ENCODE peak calls at places on chromosomes 2 and 18, in eight cellular contexts. Z is ovary; D is PC-3; V is cardiac muscle cell; I is naive thymus-derived CD4-positive, alpha-beta T cell; E is CD8-positive, alpha-beta memory T cell; A is heart right ventricle; C is thoracic aorta. F is an unnamed sample. For H3K36me3, the result is how much of the 10 kb centered on the place peaks cover.

GRCh38 chr2:240637116-240637900 is 12.0 kb downstream of the GPR35 start:
- DNase-seq in A (no peak), I (no peak), E (no peak), D (no peak), Z (no peak), C (no peak), V (no peak), F (no peak)

GRCh38 chr2:13201924-13202323 is 485.2 kb downstream of the TRIB2 start:
- DNase-seq in I (no peak), C (no peak), V (no peak), A (no peak), Z (no peak), E (no peak), D (peak), F (no peak)

GRCh38 chr2:168244318-168244717 is 3.1 kb downstream of the STK39 start:
- DNase-seq in Z (no peak), E (peak), V (peak), I (peak), C (no peak), D (peak), A (no peak), F (peak)

GRCh38 chr2:177282101-177282573 is 17.6 kb upstream of the NFE2L2 start:
- DNase-seq in Z (no peak), A (peak), I (no peak), E (no peak), V (peak), C (no peak), D (no peak), F (no peak)

GRCh38 chr2:159267926-159268325 is 18.6 kb downstream of the WDSUB1 start:
- DNase-seq in D (no peak), Z (no peak), I (no peak), E (no peak), C (no peak), A (no peak), V (no peak), F (no peak)

GRCh38 chr2:179238027-179238426 is 26.6 kb downstream of the SESTD1 start:
- DNase-seq in Z (no peak), D (peak), A (no peak), C (no peak), E (no peak), V (no peak), I (no peak), F (no peak)

GRCh38 chr2:71700880-71701397 is 247.6 kb downstream of the DYSF start:
- DNase-seq in D (no peak), C (peak), A (peak), E (no peak), I (no peak), V (peak), Z (no peak), F (no peak)

GRCh38 chr2:188695953-188696352 is 278.2 kb upstream of the COL3A1 start:
- DNase-seq in I (no peak), D (peak), E (no peak), C (no peak), Z (no peak), A (no peak), V (no peak), F (no peak)

GRCh38 chr2:208698114-208698513 is 291.5 kb downstream of the PTH2R start:
- DNase-seq in I (no peak), Z (no peak), D (no peak), V (no peak), A (no peak), C (no peak), E (no peak), F (no peak)

GRCh38 chr2:144776766-144777165 is 256.8 kb upstream of the ZEB2 start:
- DNase-seq in A (no peak), E (no peak), Z (no peak), V (no peak), D (no peak), C (no peak), I (no peak), F (no peak)

GRCh38 chr18:3819933-3820332 is 370.0 kb downstream of the TGIF1 start:
- DNase-seq in Z (no peak), I (no peak), C (no peak), V (no peak), A (no peak), E (no peak), D (no peak), F (no peak)

GRCh38 chr2:152566034-152566727 is 151.1 kb downstream of the PRPF40A start:
- DNase-seq in Z (no peak), V (no peak), I (no peak), D (no peak), E (no peak), C (no peak), A (no peak), F (no peak)

GRCh38 chr18:13137041-13137938 is 81.3 kb upstream of the LDLRAD4 start:
- DNase-seq in Z (peak), C (no peak), V (peak), I (peak), E (peak), A (peak), D (no peak), F (peak)

GRCh38 chr2:168089200-168089599 is 158.2 kb downstream of the STK39 start:
- DNase-seq in Z (no peak), D (no peak), E (no peak), C (no peak), I (no peak), A (no peak), V (no peak), F (no peak)

GRCh38 chr2:9585486-9585885 is 29.9 kb upstream of the ADAM17 start:
- DNase-seq in D (no peak), E (no peak), V (no peak), Z (no peak), I (no peak), C (no peak), A (no peak), F (no peak)

GRCh38 chr2:71944183-71944550 is 203.5 kb downstream of the CYP26B1 start:
- DNase-seq in I (no peak), Z (no peak), E (no peak), V (no peak), C (no peak), D (no peak), A (no peak), F (no peak)

GRCh38 chr2:58939388-58939787 is 698.3 kb upstream of the FANCL start:
- DNase-seq in E (no peak), Z (no peak), D (peak), V (no peak), C (no peak), I (no peak), A (no peak), F (no peak)

GRCh38 chr2:74906395-74906794 is 52.0 kb upstream of the POLE4 start:
- DNase-seq in C (no peak), D (no peak), Z (no peak), V (no peak), I (no peak), A (no peak), E (no peak), F (no peak)

GRCh38 chr2:134252092-134252775 is 1.6 kb upstream of the MGAT5 start:
- DNase-seq in A (no peak), D (no peak), I (no peak), Z (no peak), C (no peak), V (no peak), E (no peak), F (no peak)

GRCh38 chr2:224008702-224009261 is 30.3 kb downstream of the SERPINE2 start:
- DNase-seq in A (no peak), C (no peak), D (no peak), I (no peak), E (no peak), Z (no peak), V (peak), F (no peak)

GRCh38 chr2:74588664-74589063 is 34.1 kb downstream of the DOK1 start:
- DNase-seq in V (no peak), E (no peak), I (no peak), D (no peak), A (no peak), Z (no peak), C (no peak), F (no peak)

GRCh38 chr2:158202151-158202778 is 100.6 kb downstream of the UPP2 start:
- DNase-seq in Z (no peak), I (no peak), D (peak), C (no peak), E (no peak), V (no peak), A (no peak), F (no peak)

GRCh38 chr2:187078297-187078696 is 229.3 kb upstream of the ZSWIM2 start:
- DNase-seq in C (no peak), D (peak), Z (no peak), A (no peak), E (no peak), V (no peak), I (no peak), F (no peak)

GRCh38 chr18:50218432-50219197 is 23.7 kb upstream of the MYO5B start:
- DNase-seq in C (no peak), A (no peak), D (peak), Z (no peak), V (peak), I (no peak), E (peak), F (peak)

GRCh38 chr2:167451496-167452289 is 563.4 kb downstream of the XIRP2 start:
- DNase-seq in A (no peak), Z (no peak), I (no peak), V (no peak), C (no peak), E (no peak), D (no peak), F (no peak)

GRCh38 chr2:47485751-47486300 is 82.9 kb downstream of the MSH2 start:
- DNase-seq in Z (no peak), I (no peak), D (no peak), A (no peak), E (no peak), C (no peak), V (no peak), F (no peak)

GRCh38 chr2:99818842-99819241 is 323.5 kb downstream of the AFF3 start:
- DNase-seq in V (peak), D (peak), I (no peak), E (no peak), A (no peak), Z (no peak), C (no peak), F (no peak)

GRCh38 chr2:24993797-24994196 is 22.0 kb upstream of the DNAJC27 start:
- DNase-seq in E (no peak), D (no peak), V (no peak), A (no peak), C (no peak), I (no peak), Z (no peak), F (no peak)

GRCh38 chr2:20622296-20622686 is 28.6 kb downstream of the HS1BP3 start:
- DNase-seq in V (no peak), D (no peak), C (no peak), A (no peak), I (no peak), Z (no peak), E (no peak), F (no peak)
- H3K36me3 ChIP-seq in V (under half), D (under half), C (under half), A (half or more), I (under half), Z (under half), E (under half), F (under half)

DNA sequence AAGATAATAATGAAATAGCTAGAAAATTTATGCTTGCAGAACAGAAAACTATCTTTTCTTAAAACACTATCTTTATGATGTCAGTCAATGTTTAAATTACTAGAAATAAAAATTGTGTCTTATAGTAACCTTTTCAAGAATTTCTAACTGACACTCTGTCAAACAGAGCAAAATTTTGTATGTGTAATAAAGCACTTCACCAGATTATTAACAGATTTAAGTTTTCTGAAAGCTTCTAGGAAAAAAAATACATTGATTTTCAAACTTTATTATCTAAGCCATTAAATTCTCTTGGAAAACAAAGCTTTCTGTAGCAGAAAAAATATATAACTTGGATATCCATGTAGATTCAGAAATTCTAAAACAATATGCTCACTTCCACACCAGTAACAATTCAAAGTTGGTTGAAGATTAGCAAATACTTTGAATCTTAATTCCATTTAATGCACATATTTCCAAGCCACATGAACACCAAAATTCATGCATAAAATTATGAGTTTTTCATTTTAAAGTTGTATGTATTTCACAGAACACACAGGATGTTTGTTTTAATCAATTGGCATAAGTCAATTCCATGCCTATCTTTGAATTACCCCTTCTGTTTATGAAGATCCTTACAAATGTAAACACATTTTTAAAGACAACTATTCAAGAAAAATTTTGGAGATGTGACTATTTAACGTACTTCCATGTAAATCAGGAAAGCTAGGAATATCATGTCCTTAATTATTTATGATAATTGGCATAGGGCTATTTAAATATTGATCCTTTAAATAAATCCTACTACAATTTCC is 19.9 kb downstream of the FN1 start:
- DNase-seq in I (no peak), C (no peak), D (no peak), Z (no peak), E (no peak), V (no peak), A (no peak), F (no peak)
- H3K36me3 ChIP-seq in I (under half), C (half or more), D (under half), Z (under half), E (under half), V (under half), A (half or more), F (under half)

GRCh38 chr18:58977801-58978200 is 113.1 kb downstream of the ZNF532 start:
- DNase-seq in V (no peak), A (no peak), E (no peak), Z (no peak), D (no peak), I (no peak), C (no peak), F (no peak)
- H3K36me3 ChIP-seq in V (under half), A (half or more), E (under half), Z (under half), D (under half), I (under half), C (under half), F (under half)

GRCh38 chr2:96374211-96374951 is 38.8 kb downstream of the NCAPH start:
- DNase-seq in V (peak), D (peak), E (no peak), A (peak), Z (no peak), C (peak), I (no peak), F (no peak)

GRCh38 chr2:96369186-96369585 is 33.6 kb downstream of the NCAPH start:
- DNase-seq in D (no peak), I (no peak), Z (no peak), V (no peak), A (no peak), E (no peak), C (no peak), F (no peak)
- H3K36me3 ChIP-seq in D (half or more), I (under half), Z (under half), V (under half), A (under half), E (under half), C (under half), F (under half)

GRCh38 chr2:219182331-219183150 is 4.5 kb downstream of the RETREG2 start:
- DNase-seq in I (no peak), C (no peak), V (no peak), E (no peak), D (no peak), Z (no peak), A (no peak), F (no peak)
- H3K36me3 ChIP-seq in I (under half), C (under half), V (under half), E (under half), D (under half), Z (under half), A (half or more), F (under half)

DNA sequence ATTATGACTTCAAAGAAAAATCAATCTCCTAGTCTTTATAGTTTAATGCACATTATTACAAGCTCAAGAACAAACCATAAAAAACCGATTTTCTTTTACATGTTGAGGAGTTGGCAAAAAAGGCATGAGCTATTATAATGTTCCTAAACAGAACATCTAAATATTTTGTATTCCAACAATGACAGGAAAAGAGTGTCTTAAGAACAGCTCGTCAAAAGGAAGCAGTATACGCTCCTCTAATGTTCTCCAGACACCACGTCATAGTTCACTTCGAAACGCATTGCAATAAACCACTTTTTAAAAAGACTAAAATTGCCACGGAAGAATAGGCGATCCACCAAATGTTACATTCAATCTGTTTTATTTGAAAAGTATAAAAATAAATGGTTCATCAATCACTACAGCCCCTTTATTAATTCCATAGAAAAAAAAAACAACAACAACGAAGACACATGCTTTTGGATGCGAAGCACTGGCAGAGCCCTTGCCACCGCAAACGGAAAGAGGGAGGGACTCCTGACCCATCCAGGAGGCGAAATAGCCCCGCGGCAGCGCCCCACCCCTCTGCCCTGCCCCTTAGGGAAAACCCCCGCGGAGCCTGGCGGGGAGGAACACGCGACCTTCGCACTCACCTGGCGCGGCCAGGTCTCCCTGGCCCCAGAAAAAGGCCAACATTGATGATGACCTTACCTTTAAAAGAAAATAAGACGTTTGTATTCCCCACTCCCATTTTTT is 45.8 kb downstream of the MBP start:
- DNase-seq in Z (no peak), A (no peak), I (no peak), C (no peak), V (no peak), D (no peak), E (no peak), F (no peak)
- H3K36me3 ChIP-seq in Z (under half), A (under half), I (under half), C (under half), V (under half), D (under half), E (under half), F (under half)

GRCh38 chr2:96546321-96546720 is 9.8 kb downstream of the ARID5A start:
- DNase-seq in I (no peak), D (no peak), Z (no peak), C (no peak), V (no peak), A (no peak), E (no peak), F (peak)

GRCh38 chr2:96548558-96549465 is 12.3 kb downstream of the ARID5A start:
- DNase-seq in C (no peak), D (no peak), A (no peak), E (no peak), Z (no peak), I (no peak), V (no peak), F (no peak)

GRCh38 chr2:96546797-96547196 is 10.2 kb downstream of the ARID5A start:
- DNase-seq in I (no peak), D (no peak), Z (no peak), C (no peak), V (no peak), E (no peak), A (no peak), F (peak)

GRCh38 chr2:96547751-96548161 is 11.2 kb downstream of the ARID5A start:
- DNase-seq in D (no peak), C (no peak), E (no peak), Z (no peak), V (no peak), I (no peak), A (no peak), F (no peak)

GRCh38 chr2:96547203-96547641 is 10.7 kb downstream of the ARID5A start:
- DNase-seq in E (no peak), C (no peak), I (no peak), D (no peak), Z (no peak), V (no peak), A (no peak), F (no peak)
- H3K36me3 ChIP-seq in E (under half), C (half or more), I (under half), D (under half), Z (under half), V (under half), A (half or more), F (under half)

GRCh38 chr18:70188113-70188512 is 17.4 kb downstream of the RTTN start:
- DNase-seq in Z (no peak), D (no peak), C (no peak), I (no peak), E (no peak), A (no peak), V (no peak), F (no peak)
- H3K36me3 ChIP-seq in Z (under half), D (under half), C (under half), I (under half), E (under half), A (half or more), V (under half), F (under half)

GRCh38 chr18:6650756-6651155 is 78.8 kb upstream of the ARHGAP28 start:
- DNase-seq in E (no peak), C (no peak), Z (no peak), D (no peak), A (no peak), V (no peak), I (no peak), F (no peak)
- H3K36me3 ChIP-seq in E (under half), C (under half), Z (under half), D (under half), A (under half), V (under half), I (under half), F (under half)